ENCODE peak calls at places on chromosomes 11 and 22, in nine cellular contexts. N is stimulated activated CD4-positive, alpha-beta T cell treated with anti-CD3 and anti-CD28 coated beads, Interleukin-1b, Interleukin-23, amount 100 ng/mL, for 48 hours; Z is activated CD4-positive, alpha-beta T cell treated with anti-CD3 and anti-CD28 coated beads, Interleukin-2, amount 10 ng/mL, durations not matched to agents 7 days and 5 days; Y is MCF 10A; R is GF-D8; A is neural crest cell; V is HFF-Myc; J is NCI-H187 treated with DMSO at 0.1 percent for 48 hours; T is astrocyte. F is an unnamed sample.

GRCh38 chr11:44911031-44911814 is 39.5 kb downstream of the TP53I11 start:
- DNase-seq in N (peak), Z (peak), Y (peak), R (no peak), A (peak), V (peak), J (no peak), T (peak), F (peak)

GRCh38 chr22:43823353-43823908 is 11.3 kb upstream of the EFCAB6 start:
- DNase-seq in N (no peak), Z (no peak), Y (peak), R (no peak), A (no peak), V (no peak), J (no peak), T (peak), F (no peak)

GRCh38 chr22:28442951-28443876 is 236.4 kb downstream of the TTC28 start:
- DNase-seq in N (peak), Z (peak), Y (no peak), R (peak), A (peak), V (no peak), J (no peak), T (peak), F (peak)

GRCh38 chr11:17978553-17979287 is 34.1 kb downstream of the SERGEF start:
- DNase-seq in N (peak), Z (peak), Y (peak), R (no peak), A (peak), V (no peak), J (no peak), T (no peak), F (peak)

GRCh38 chr22:30870451-30871345 is 97.9 kb downstream of the MORC2 start:
- DNase-seq in N (no peak), Z (no peak), Y (no peak), R (no peak), A (no peak), V (no peak), J (no peak), T (no peak), F (no peak)

GRCh38 chr11:73185680-73186293 is 32.3 kb upstream of the P2RY2 start:
- DNase-seq in N (no peak), Z (no peak), Y (peak), R (peak), A (no peak), V (no peak), J (no peak), T (peak), F (no peak)

GRCh38 chr22:30309981-30310672 is 16.6 kb downstream of the TBC1D10A start:
- DNase-seq in N (no peak), Z (peak), Y (no peak), R (peak), A (no peak), V (no peak), J (no peak), T (peak), F (no peak)

GRCh38 chr11:100961633-100962032 is 168.0 kb downstream of the PGR start:
- DNase-seq in N (no peak), Z (no peak), Y (peak), R (no peak), A (no peak), V (no peak), J (no peak), T (no peak), F (no peak)

GRCh38 chr11:124570160-124570559 is 363 bp downstream of the OR8A1 start:
- DNase-seq in N (no peak), Z (no peak), Y (no peak), R (no peak), A (no peak), V (no peak), J (no peak), T (no peak), F (no peak)